ENCODE peak calls at places on chromosomes 6 and 20, in eight cellular contexts. M is choroid plexus epithelial cell, L is breast epithelium, G is osteocyte, K is foreskin fibroblast, F is prostate gland, C is epithelial cell of esophagus, U is astrocyte of the spinal cord. H is an unnamed sample.

GRCh38 chr20:32333988-32334885 is 23.9 kb upstream of the ASXL1 start:
- DNase-seq in M (peak; percentile 13), L (peak; percentile 29), G (no peak), K (no peak), F (no peak), C (peak; percentile 34), U (no peak), H (no peak)

GRCh38 chr20:14062171-14062570 is 66.9 kb downstream of the MACROD2 start:
- DNase-seq in M (no peak), L (no peak), G (no peak), K (no peak), F (no peak), C (no peak), U (no peak), H (no peak)

GRCh38 chr20:45833883-45834796 is 541 bp downstream of the SNX21 start:
- DNase-seq in M (peak; percentile 60), L (peak; percentile 61), G (peak; percentile 90), K (no peak), F (peak; percentile 73), C (peak; percentile 41), U (peak; percentile 70), H (no peak)

GRCh38 chr20:24257171-24257570 is 212.3 kb upstream of the SYNDIG1 start:
- DNase-seq in M (no peak), L (no peak), G (no peak), K (no peak), F (no peak), C (no peak), U (no peak), H (no peak)

GRCh38 chr6:121260651-121261102 is 73.6 kb downstream of the TBC1D32 start:
- DNase-seq in M (peak; percentile 79), L (no peak), G (no peak), K (peak; percentile 16), F (no peak), C (peak; percentile 7), U (peak; percentile 56), H (no peak)

GRCh38 chr6:6842301-6842700 is 253.8 kb downstream of the LY86 start:
- DNase-seq in M (no peak), L (no peak), G (no peak), K (no peak), F (no peak), C (peak; percentile 74), U (no peak), H (no peak)

GRCh38 chr20:61407561-61407960 is 155.5 kb downstream of the CDH4 start:
- DNase-seq in M (no peak), L (no peak), G (no peak), K (no peak), F (no peak), C (no peak), U (no peak), H (no peak)

GRCh38 chr6:971981-972640 is 279.2 kb upstream of the EXOC2 start:
- DNase-seq in M (no peak), L (no peak), G (no peak), K (peak; percentile 33), F (no peak), C (peak; percentile 18), U (peak; percentile 6), H (no peak)

GRCh38 chr20:43032459-43032858 is 157.2 kb downstream of the PTPRT start:
- DNase-seq in M (no peak), L (no peak), G (peak; percentile 11), K (no peak), F (no peak), C (no peak), U (no peak), H (no peak)

GRCh38 chr6:118669561-118669960 is 18.2 kb upstream of the CEP85L start:
- DNase-seq in M (no peak), L (no peak), G (no peak), K (no peak), F (no peak), C (no peak), U (no peak), H (no peak)

GRCh38 chr20:31815408-31816188 is 3.6 kb upstream of the MYLK2 start:
- DNase-seq in M (no peak), L (no peak), G (no peak), K (no peak), F (no peak), C (no peak), U (no peak), H (no peak)

GRCh38 chr6:142871910-142872331 is 73.1 kb downstream of the HIVEP2 start:
- DNase-seq in M (peak; percentile 93), L (peak; percentile 63), G (no peak), K (peak; percentile 85), F (peak; percentile 29), C (peak; percentile 87), U (peak; percentile 96), H (peak; percentile 86)

GRCh38 chr6:5112065-5112799 is 27.1 kb downstream of the PPP1R3G start:
- DNase-seq in M (peak; percentile 38), L (no peak), G (no peak), K (peak; percentile 81), F (no peak), C (peak; percentile 96), U (peak; percentile 22), H (peak; percentile 63)

GRCh38 chr20:2652724-2653510 is 485 bp downstream of the NOP56 start:
- DNase-seq in M (peak; percentile 13), L (no peak), G (no peak), K (no peak), F (peak; percentile 33), C (no peak), U (peak; percentile 22), H (no peak)

GRCh38 chr6:751765-752164 is 58.8 kb upstream of the EXOC2 start:
- DNase-seq in M (peak; percentile 5), L (no peak), G (no peak), K (no peak), F (no peak), C (no peak), U (no peak), H (no peak)

GRCh38 chr6:13924146-13924948 is 405 bp upstream of the RNF182 start:
- DNase-seq in M (peak; percentile 39), L (no peak), G (peak; percentile 91), K (peak; percentile 35), F (peak; percentile 15), C (peak; percentile 21), U (peak; percentile 68), H (peak; percentile 44)

GRCh38 chr6:82570083-82570482 is 206.5 kb downstream of the TPBG start:
- DNase-seq in M (peak; percentile 41), L (no peak), G (no peak), K (no peak), F (no peak), C (no peak), U (peak; percentile 32), H (no peak)

DNA sequence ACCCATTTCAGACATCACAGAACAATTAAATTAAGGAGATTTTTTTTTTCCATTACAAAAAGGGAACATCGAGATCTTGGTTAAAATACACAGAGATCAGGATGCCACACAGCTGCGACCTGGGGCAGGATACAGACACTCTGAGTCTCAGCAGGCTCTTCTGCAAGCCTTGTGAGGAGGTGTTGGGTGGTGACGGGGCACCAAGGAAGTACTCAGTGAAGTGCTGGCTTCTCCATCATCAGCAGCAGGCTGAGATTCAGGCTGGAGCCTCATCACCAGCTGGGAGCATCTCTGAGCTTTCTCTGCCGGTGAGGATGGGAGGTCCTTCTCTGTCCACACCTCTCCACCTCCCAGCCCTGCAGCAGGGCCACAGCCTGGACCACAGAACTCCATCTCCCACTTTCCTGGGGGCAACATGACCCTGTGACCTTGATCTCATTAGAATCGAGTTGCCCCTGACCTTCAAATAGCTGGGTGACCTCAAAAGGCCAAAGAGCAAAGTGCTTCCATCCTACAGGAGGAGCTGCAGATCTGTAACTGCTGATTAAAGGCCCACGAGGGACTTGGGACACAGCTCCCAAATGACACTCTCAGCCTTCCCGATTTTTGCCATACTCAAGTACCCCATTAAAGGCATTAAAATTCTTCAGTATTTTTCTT is 16.0 kb downstream of the PMEPA1 start:
- DNase-seq in M (no peak), L (no peak), G (no peak), K (no peak), F (no peak), C (peak; percentile 51), U (no peak), H (no peak)
- TF ChIP-seq CTCF in M (no peak), L (no peak), G (no peak), K (no peak), F (no peak), C (no peak), U (no peak), H (no peak)

GRCh38 chr20:57573893-57574292 is 13.0 kb downstream of the PCK1 start:
- DNase-seq in M (no peak), L (no peak), G (no peak), K (no peak), F (no peak), C (no peak), U (no peak), H (no peak)
- TF ChIP-seq CTCF in M (peak; percentile 3), L (no peak), G (peak; percentile 12), K (peak; percentile 3), F (no peak), C (no peak), U (peak; percentile 32), H (peak; percentile 36)

GRCh38 chr6:76683985-76684384 is 611.5 kb upstream of the IMPG1 start:
- DNase-seq in M (no peak), L (no peak), G (no peak), K (no peak), F (no peak), C (no peak), U (no peak), H (no peak)

GRCh38 chr6:76684881-76685280 is 612.4 kb upstream of the IMPG1 start:
- DNase-seq in M (peak; percentile 65), L (no peak), G (no peak), K (no peak), F (no peak), C (peak; percentile 11), U (peak; percentile 15), H (no peak)

GRCh38 chr6:76681781-76682180 is 609.3 kb upstream of the IMPG1 start:
- DNase-seq in M (peak; percentile 62), L (no peak), G (no peak), K (no peak), F (no peak), C (peak; percentile 8), U (peak; percentile 9), H (no peak)

GRCh38 chr6:76677017-76677416 is 604.6 kb upstream of the IMPG1 start:
- DNase-seq in M (no peak), L (no peak), G (no peak), K (no peak), F (no peak), C (no peak), U (no peak), H (no peak)

GRCh38 chr6:76682842-76683241 is 610.4 kb upstream of the IMPG1 start:
- DNase-seq in M (peak; percentile 48), L (no peak), G (no peak), K (no peak), F (no peak), C (peak; percentile 30), U (peak; percentile 41), H (peak; percentile 11)
- TF ChIP-seq CTCF in M (peak; percentile 51), L (no peak), G (peak; percentile 64), K (peak; percentile 35), F (no peak), C (peak; percentile 37), U (no peak), H (peak; percentile 80)

DNA sequence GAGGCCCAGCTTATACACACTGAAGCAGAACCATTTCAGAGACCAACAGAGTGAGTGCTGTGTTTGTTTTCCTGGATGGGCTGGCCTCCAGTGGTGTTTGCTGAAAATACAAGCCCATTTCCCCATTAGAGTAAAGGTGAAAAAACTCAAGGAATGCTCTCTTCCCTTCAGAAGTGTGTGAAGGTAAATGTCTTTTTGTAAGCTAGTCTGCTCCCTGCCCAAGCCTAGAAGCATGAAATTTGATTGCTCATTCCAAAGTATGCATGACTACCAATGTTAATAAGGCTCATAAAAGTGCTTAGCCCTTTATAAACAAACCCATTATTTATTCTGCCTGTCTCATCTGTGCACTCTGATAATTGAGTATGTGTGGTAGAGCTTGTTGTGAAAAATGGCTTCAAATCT is 59.1 kb downstream of the ADGRF1 start:
- DNase-seq in M (no peak), L (no peak), G (no peak), K (peak; percentile 35), F (peak; percentile 6), C (peak; percentile 65), U (peak; percentile 30), H (peak; percentile 83)
- TF ChIP-seq CTCF in M (no peak), L (no peak), G (no peak), K (no peak), F (no peak), C (no peak), U (no peak), H (no peak)

H was measured in HFFc6.